ENCODE peak calls at places on chromosomes 6 and 20, in eight cellular contexts. G is stimulated activated CD4-positive, alpha-beta T cell treated with anti-CD3 and anti-CD28 coated beads, Interleukin-15, amount 100 ng/mL, for 1 hour; T is stimulated activated CD8-positive, alpha-beta memory T cell treated with anti-CD3 and anti-CD28 coated beads, Interleukin-2, amount 100 ng/mL, for 1 hour; F is ACHN; A is NCI-H774; B is stimulated activated naive CD8-positive, alpha-beta T cell treated with anti-CD3 and anti-CD28 coated beads, Interleukin-15, Interleukin-2, amounts not matched to agents 100 U/mL and 50 U/mL, for 24 hours; M is activated gamma-delta T cell treated with Interleukin-2 at 50 U/mL for 16 hours; C is SW480. Y is an unnamed sample.

GRCh38 chr6:134632034-134632433 is 314.1 kb upstream of the SGK1 start:
- DNase-seq in A (no peak), B (no peak), C (no peak), F (no peak), T (no peak), G (no peak), M (no peak), Y (no peak)

GRCh38 chr20:57404419-57405072 is 13.3 kb downstream of the RBM38 start:
- DNase-seq in G (no peak), C (no peak), A (no peak), F (no peak), T (no peak), B (no peak), M (no peak), Y (no peak)

GRCh38 chr6:136740050-136740974 is 52.0 kb downstream of the MAP3K5 start:
- DNase-seq in A (no peak), F (no peak), G (no peak), C (no peak), M (no peak), B (no peak), T (no peak), Y (no peak)

GRCh38 chr6:169425628-169426370 is 172.2 kb upstream of the THBS2 start:
- DNase-seq in C (no peak), G (no peak), T (no peak), A (peak; percentile 64), M (no peak), B (no peak), F (no peak), Y (no peak)

GRCh38 chr6:21201673-21202430 is 391.7 kb upstream of the SOX4 start:
- DNase-seq in G (no peak), F (no peak), A (peak; percentile 64), M (no peak), B (no peak), C (no peak), T (no peak), Y (no peak)

GRCh38 chr6:24283043-24283985 is 74.5 kb downstream of the DCDC2 start:
- DNase-seq in F (peak; percentile 91), C (peak; percentile 71), G (no peak), T (no peak), M (no peak), B (peak; percentile 28), A (peak; percentile 77), Y (peak; percentile 95)

GRCh38 chr20:46056970-46057855 is 28.2 kb downstream of the SLC12A5 start:
- DNase-seq in F (peak; percentile 27), A (no peak), G (no peak), T (no peak), C (no peak), M (no peak), B (peak; percentile 40), Y (no peak)

GRCh38 chr20:48619126-48620101 is 208.4 kb downstream of the PREX1 start:
- DNase-seq in C (no peak), G (no peak), F (no peak), T (no peak), A (no peak), B (no peak), M (no peak), Y (no peak)

GRCh38 chr20:16283978-16284377 is 289.3 kb downstream of the KIF16B start:
- DNase-seq in C (no peak), T (no peak), A (no peak), M (no peak), B (no peak), F (no peak), G (no peak), Y (no peak)

GRCh38 chr6:125598422-125598821 is 151.0 kb upstream of the HEY2 start:
- DNase-seq in F (no peak), G (no peak), M (no peak), T (no peak), C (peak; percentile 16), A (peak; percentile 99), B (no peak), Y (no peak)

GRCh38 chr20:13260620-13261279 is 39.7 kb downstream of the ISM1 start:
- DNase-seq in A (no peak), T (no peak), M (no peak), B (no peak), F (no peak), C (no peak), G (no peak), Y (no peak)

GRCh38 chr6:33165581-33166258 is 26.5 kb downstream of the COL11A2 start:
- DNase-seq in T (no peak), B (no peak), C (no peak), A (no peak), M (no peak), F (no peak), G (no peak), Y (no peak)

GRCh38 chr20:50680106-50680960 is 11.0 kb downstream of the RIPOR3 start:
- DNase-seq in B (no peak), A (no peak), T (no peak), G (no peak), C (no peak), F (peak; percentile 68), M (no peak), Y (no peak)